ENCODE peak calls at places on chromosome 18, in six cellular contexts. V is fibroblast of mammary gland; L is NCI-H2107; Y is NCI-H2029; E is pons; G is activated naive CD4-positive, alpha-beta T cell treated with anti-CD3 and anti-CD28 coated beads, Interleukin-2, amount 50 U/mL, for 16 hours. A is an unnamed sample.
A peak's percentile ranks its signal among the peaks of the same experiment; 100 is the strongest.

GRCh38 chr18:77857926-77858325 is 608.3 kb downstream of the GALR1 start:
- DNase-seq in V (no peak), L (peak; percentile 69), Y (peak; percentile 34), E (no peak), G (no peak), A (no peak)

GRCh38 chr18:66749030-66749429 is 145.1 kb upstream of the CDH19 start:
- DNase-seq in V (no peak), L (no peak), Y (no peak), E (peak; percentile 68), G (no peak), A (no peak)

GRCh38 chr18:78948221-78948620 is 31.4 kb upstream of the SALL3 start:
- DNase-seq in V (no peak), L (no peak), Y (no peak), E (no peak), G (no peak), A (no peak)

GRCh38 chr18:56038258-56039030 is 450.5 kb upstream of the TCF4 start:
- DNase-seq in V (no peak), L (no peak), Y (no peak), E (no peak), G (no peak), A (no peak)

GRCh38 chr18:45415614-45416013 is 199.7 kb upstream of the SLC14A2 start:
- DNase-seq in V (no peak), L (peak; percentile 88), Y (peak; percentile 32), E (no peak), G (no peak), A (no peak)

GRCh38 chr18:75248426-75249191 is 38.0 kb downstream of the TSHZ1 start:
- DNase-seq in V (no peak), L (no peak), Y (no peak), E (peak; percentile 37), G (no peak), A (no peak)

GRCh38 chr18:34956663-34957062 is 84.5 kb upstream of the MAPRE2 start:
- DNase-seq in V (peak; percentile 31), L (no peak), Y (no peak), E (no peak), G (no peak), A (no peak)

GRCh38 chr18:28045176-28045810 is 131.6 kb downstream of the CDH2 start:
- DNase-seq in V (peak; percentile 50), L (peak; percentile 15), Y (peak; percentile 91), E (peak; percentile 52), G (no peak), A (no peak)

GRCh38 chr18:13436596-13436995 is 218.0 kb downstream of the LDLRAD4 start:
- DNase-seq in V (no peak), L (no peak), Y (no peak), E (no peak), G (peak; percentile 32), A (no peak)

GRCh38 chr18:63443820-63444219 is 21.5 kb upstream of the VPS4B start:
- DNase-seq in V (no peak), L (no peak), Y (no peak), E (no peak), G (no peak), A (no peak)

GRCh38 chr18:72041313-72042032 is 502.7 kb downstream of the CBLN2 start:
- DNase-seq in V (no peak), L (no peak), Y (no peak), E (no peak), G (no peak), A (no peak)

GRCh38 chr18:3891245-3891644 is 441.3 kb downstream of the TGIF1 start:
- DNase-seq in V (no peak), L (no peak), Y (no peak), E (no peak), G (no peak), A (no peak)

GRCh38 chr18:47944972-47945843 is 14.7 kb upstream of the SMAD2 start:
- DNase-seq in V (peak; percentile 75), L (no peak), Y (no peak), E (no peak), G (no peak), A (no peak)

GRCh38 chr18:61551586-61551985 is 218.4 kb downstream of the CDH20 start:
- DNase-seq in V (peak; percentile 85), L (peak; percentile 46), Y (peak; percentile 6), E (peak; percentile 80), G (no peak), A (peak; percentile 10)

GRCh38 chr18:73646772-73647171 is 500.9 kb downstream of the FBXO15 start:
- DNase-seq in V (peak; percentile 88), L (no peak), Y (no peak), E (no peak), G (no peak), A (no peak)

GRCh38 chr18:40347261-40347660 is 1607.8 kb upstream of the PIK3C3 start:
- DNase-seq in V (no peak), L (peak; percentile 31), Y (peak; percentile 76), E (no peak), G (no peak), A (no peak)

GRCh38 chr18:7872569-7872968 is 305.5 kb downstream of the PTPRM start:
- DNase-seq in V (peak; percentile 93), L (no peak), Y (peak; percentile 50), E (no peak), G (no peak), A (no peak)

GRCh38 chr18:58870130-58870529 is 5.5 kb downstream of the ZNF532 start:
- DNase-seq in V (no peak), L (no peak), Y (no peak), E (no peak), G (no peak), A (no peak)

GRCh38 chr18:62420513-62421209 is 95.6 kb downstream of the TNFRSF11A start:
- DNase-seq in V (peak; percentile 60), L (no peak), Y (no peak), E (peak; percentile 8), G (peak; percentile 81), A (peak; percentile 67)

GRCh38 chr18:6414723-6415362 is at the start of gene L3MBTL4:
- DNase-seq in V (no peak), L (no peak), Y (no peak), E (peak; percentile 29), G (no peak), A (no peak)

GRCh38 chr18:4453712-4454547 is 1.2 kb downstream of the DLGAP1 start:
- DNase-seq in V (no peak), L (no peak), Y (no peak), E (no peak), G (no peak), A (no peak)

GRCh38 chr18:58863539-58864145 is 1.0 kb upstream of the ZNF532 start:
- DNase-seq in V (no peak), L (no peak), Y (peak; percentile 32), E (no peak), G (peak; percentile 39), A (peak; percentile 38)

GRCh38 chr18:50286391-50287027 is 983 bp downstream of the CXXC1 start:
- DNase-seq in V (peak; percentile 65), L (no peak), Y (no peak), E (no peak), G (no peak), A (no peak)

GRCh38 chr18:54090856-54091255 is 133.6 kb downstream of the MBD2 start:
- DNase-seq in V (no peak), L (no peak), Y (no peak), E (no peak), G (no peak), A (no peak)

GRCh38 chr18:57211776-57212175 is 64.9 kb downstream of the BOD1L2 start:
- DNase-seq in V (no peak), L (no peak), Y (no peak), E (no peak), G (no peak), A (no peak)

GRCh38 chr18:13548944-13549878 is 177.1 kb downstream of the FAM210A start:
- DNase-seq in V (no peak), L (no peak), Y (no peak), E (peak; percentile 79), G (no peak), A (no peak)

GRCh38 chr18:57792741-57793629 is 10.1 kb downstream of the ATP8B1 start:
- DNase-seq in V (no peak), L (no peak), Y (peak; percentile 72), E (no peak), G (no peak), A (no peak)

GRCh38 chr18:68035709-68036522 is 519.4 kb upstream of the DSEL start:
- DNase-seq in V (peak; percentile 15), L (no peak), Y (no peak), E (no peak), G (no peak), A (no peak)

GRCh38 chr18:35481960-35482366 is 15.8 kb downstream of the INO80C start:
- DNase-seq in V (no peak), L (no peak), Y (no peak), E (no peak), G (no peak), A (no peak)

A was measured in immature natural killer cell.